ENCODE peak calls at places on chromosomes 5 and 9, in seven cellular contexts. J is astrocyte, A is mucosa of descending colon, R is Peyer's patch, U is tibial artery, P is A549, H is gastrocnemius medialis. Z is an unnamed sample. For H3K4me1, the result is how much of the 10 kb centered on the place peaks cover.

GRCh38 chr9:1591310-1591709 is 423.8 kb upstream of the SMARCA2 start:
- DNase-seq in J (no peak), A (no peak), R (no peak), U (no peak), P (no peak), H (no peak), Z (no peak)

GRCh38 chr5:61808091-61808490 is 476.0 kb downstream of the ZSWIM6 start:
- DNase-seq in J (no peak), A (no peak), R (no peak), U (no peak), P (no peak), H (no peak), Z (no peak)

GRCh38 chr5:74296685-74297084 is 343.8 kb downstream of the ENC1 start:
- DNase-seq in J (no peak), A (no peak), R (no peak), U (no peak), P (no peak), H (no peak), Z (no peak)

GRCh38 chr9:35905912-35906679 is at the start of gene HRCT1:
- DNase-seq in J (peak), A (peak), R (peak), U (peak), P (peak), H (peak), Z (peak)

GRCh38 chr5:127957701-127958190 is 125.8 kb upstream of the SLC12A2 start:
- DNase-seq in J (no peak), A (no peak), R (no peak), U (no peak), P (no peak), H (no peak), Z (no peak)

GRCh38 chr5:154850255-154851062 is at the start of gene FAXDC2:
- DNase-seq in J (peak), A (no peak), R (peak), U (peak), P (no peak), H (peak), Z (peak)

GRCh38 chr9:91902465-91903125 is 47.4 kb downstream of the ROR2 start:
- DNase-seq in J (no peak), A (no peak), R (no peak), U (no peak), P (no peak), H (no peak), Z (no peak)

GRCh38 chr5:115246361-115246991 is 16.2 kb downstream of the PGGT1B start:
- DNase-seq in J (peak), A (no peak), R (no peak), U (no peak), P (peak), H (no peak), Z (no peak)

GRCh38 chr9:87263291-87263690 is 234.4 kb upstream of the DAPK1 start:
- DNase-seq in J (no peak), A (no peak), R (no peak), U (no peak), P (peak), H (no peak), Z (no peak)

GRCh38 chr9:127537792-127538191 is 74.3 kb upstream of the STXBP1 start:
- DNase-seq in J (no peak), A (peak), R (no peak), U (no peak), P (no peak), H (no peak), Z (no peak)

GRCh38 chr5:55062039-55062779 is 38.2 kb downstream of the GZMK start:
- DNase-seq in J (no peak), A (peak), R (peak), U (no peak), P (no peak), H (no peak), Z (no peak)

GRCh38 chr5:57072218-57072892 is 101.5 kb upstream of the GPBP1 start:
- DNase-seq in J (no peak), A (no peak), R (no peak), U (no peak), P (no peak), H (no peak), Z (no peak)

GRCh38 chr9:121612511-121612998 is 38.9 kb upstream of the DAB2IP start:
- DNase-seq in J (no peak), A (peak), R (no peak), U (no peak), P (no peak), H (peak), Z (peak)

GRCh38 chr9:127424669-127424986 is 446 bp downstream of the ZNF79 start:
- DNase-seq in J (no peak), A (no peak), R (no peak), U (peak), P (no peak), H (peak), Z (no peak)

GRCh38 chr5:32450952-32451351 is 6.4 kb upstream of the ZFR start:
- DNase-seq in J (no peak), A (no peak), R (no peak), U (no peak), P (peak), H (no peak), Z (no peak)
- TF ChIP-seq CTCF in J (peak), A (no peak), R (no peak), U (no peak), P (no peak), H (no peak), Z (no peak)

GRCh38 chr9:5994486-5994885 is 20.9 kb downstream of the RANBP6 start:
- DNase-seq in J (no peak), A (no peak), R (no peak), U (no peak), P (no peak), H (no peak), Z (no peak)

GRCh38 chr9:6000955-6001354 is 14.5 kb downstream of the RANBP6 start:
- DNase-seq in J (no peak), A (no peak), R (no peak), U (no peak), P (no peak), H (no peak), Z (no peak)

GRCh38 chr9:5999443-6000104 is 15.8 kb downstream of the RANBP6 start:
- DNase-seq in J (no peak), A (no peak), R (no peak), U (no peak), P (no peak), H (no peak), Z (no peak)
- H3K4me1 ChIP-seq in J (under half), A (under half), R (under half), U (under half), P (under half), H (half or more), Z (under half)

DNA sequence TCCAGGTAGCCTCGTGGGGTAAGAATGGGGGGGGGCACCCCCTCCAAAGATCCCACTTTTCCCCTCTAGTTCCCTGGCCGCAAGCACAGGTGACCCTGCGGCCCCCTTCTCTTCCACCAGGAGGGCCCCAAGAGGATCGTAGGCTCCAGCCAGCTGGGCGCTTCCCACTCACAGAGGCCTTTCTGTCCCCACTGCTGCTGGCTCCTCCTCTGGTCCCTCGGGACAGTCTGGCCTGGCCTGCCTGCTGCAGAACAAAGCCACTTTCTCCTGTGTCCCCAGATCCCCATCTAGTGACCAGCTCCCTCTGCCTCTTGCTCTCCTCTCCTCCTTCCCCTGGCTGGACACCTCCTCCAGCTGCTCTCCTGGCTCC is 534 bp upstream of the SAPCD2 start:
- DNase-seq in J (no peak), A (no peak), R (peak), U (no peak), P (no peak), H (no peak), Z (no peak)
- TF ChIP-seq CTCF in J (no peak), A (no peak), R (peak), U (no peak), P (no peak), H (no peak), Z (no peak)

DNA sequence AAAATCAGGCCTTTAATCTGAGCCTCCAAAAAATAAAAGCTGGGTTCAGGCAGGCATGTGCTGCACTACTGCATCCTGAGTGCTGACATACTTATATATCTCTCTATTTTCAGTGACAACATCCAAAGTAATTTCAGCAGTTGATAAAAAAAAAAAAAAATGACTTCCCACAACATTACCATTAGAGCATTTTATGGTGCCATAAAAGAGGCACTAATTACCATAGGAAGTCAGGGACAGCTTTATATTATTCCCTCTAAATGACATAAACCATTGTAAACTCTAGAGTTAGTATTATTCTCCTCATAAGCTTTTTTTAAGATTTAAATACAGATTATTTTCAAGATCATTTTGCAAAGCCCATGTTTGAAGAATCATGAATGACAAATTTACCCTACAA is 346.0 kb downstream of the SLCO4C1 start:
- DNase-seq in J (no peak), A (no peak), R (no peak), U (no peak), P (no peak), H (no peak), Z (no peak)
- H3K4me1 ChIP-seq in J (under half), A (under half), R (under half), U (under half), P (under half), H (under half), Z (under half)

Z was measured in colonic mucosa.